ENCODE peak calls at places on chromosomes 4 and X, in six cellular contexts. One of them, this sample, is unnamed.

GRCh38 chr4:80125252-80126177 is 52.5 kb upstream of the ANTXR2 start:
- DNase-seq in pancreas: no peak
- DNase-seq in NCI-H1105: no peak
- DNase-seq in mesenteric fat pad: no peak
- DNase-seq in RKO: peak
- DNase-seq in ELF-1: no peak
- DNase-seq in this sample: no peak

GRCh38 chr4:184568770-184569169 is 80.5 kb downstream of the CASP3 start:
- DNase-seq in pancreas: no peak
- DNase-seq in mesenteric fat pad: no peak
- DNase-seq in RKO: no peak
- DNase-seq in ELF-1: no peak
- DNase-seq in NCI-H1105: no peak
- DNase-seq in this sample: no peak

GRCh38 chr4:151727365-151727764 is 33.4 kb downstream of the GATB start:
- DNase-seq in mesenteric fat pad: no peak
- DNase-seq in ELF-1: no peak
- DNase-seq in pancreas: no peak
- DNase-seq in NCI-H1105: no peak
- DNase-seq in RKO: peak
- DNase-seq in this sample: no peak

GRCh38 chrX:123959281-123960063 is 2.0 kb upstream of the STAG2 start:
- DNase-seq in ELF-1: peak
- DNase-seq in mesenteric fat pad: no peak
- DNase-seq in RKO: peak
- DNase-seq in NCI-H1105: no peak
- DNase-seq in pancreas: peak
- DNase-seq in this sample: peak

GRCh38 chrX:123291623-123292022 is 107.5 kb downstream of the GRIA3 start:
- DNase-seq in pancreas: no peak
- DNase-seq in ELF-1: no peak
- DNase-seq in NCI-H1105: peak
- DNase-seq in RKO: no peak
- DNase-seq in mesenteric fat pad: no peak
- DNase-seq in this sample: no peak

GRCh38 chr4:85762204-85762884 is 287.4 kb downstream of the ARHGAP24 start:
- DNase-seq in pancreas: peak
- DNase-seq in RKO: no peak
- DNase-seq in ELF-1: no peak
- DNase-seq in NCI-H1105: no peak
- DNase-seq in mesenteric fat pad: no peak
- DNase-seq in this sample: no peak

GRCh38 chrX:68440940-68441339 is 7.6 kb upstream of the OPHN1 start:
- DNase-seq in pancreas: peak
- DNase-seq in NCI-H1105: peak
- DNase-seq in RKO: no peak
- DNase-seq in ELF-1: no peak
- DNase-seq in mesenteric fat pad: no peak
- DNase-seq in this sample: peak

GRCh38 chr4:129264008-129264657 is 168.2 kb downstream of the C4orf33 start:
- DNase-seq in ELF-1: no peak
- DNase-seq in NCI-H1105: no peak
- DNase-seq in RKO: peak
- DNase-seq in pancreas: no peak
- DNase-seq in mesenteric fat pad: no peak
- DNase-seq in this sample: no peak

GRCh38 chr4:6965329-6965728 is 55.7 kb downstream of the TBC1D14 start:
- DNase-seq in pancreas: no peak
- DNase-seq in mesenteric fat pad: no peak
- DNase-seq in RKO: no peak
- DNase-seq in NCI-H1105: no peak
- DNase-seq in ELF-1: no peak
- DNase-seq in this sample: no peak

GRCh38 chr4:153467154-153467896 is 1.2 kb downstream of the TMEM131L start:
- DNase-seq in mesenteric fat pad: no peak
- DNase-seq in RKO: peak
- DNase-seq in ELF-1: peak
- DNase-seq in pancreas: peak
- DNase-seq in NCI-H1105: peak
- DNase-seq in this sample: peak

GRCh38 chr4:8846864-8847263 is 24.8 kb downstream of the HMX1 start:
- DNase-seq in NCI-H1105: no peak
- DNase-seq in RKO: no peak
- DNase-seq in ELF-1: peak
- DNase-seq in mesenteric fat pad: peak
- DNase-seq in pancreas: no peak
- DNase-seq in this sample: no peak

GRCh38 chr4:115575851-115576250 is 462.4 kb upstream of the NDST4 start:
- DNase-seq in mesenteric fat pad: no peak
- DNase-seq in pancreas: no peak
- DNase-seq in NCI-H1105: no peak
- DNase-seq in ELF-1: no peak
- DNase-seq in RKO: no peak
- DNase-seq in this sample: no peak

GRCh38 chr4:140308366-140309123 is 64.9 kb upstream of the SCOC start:
- DNase-seq in ELF-1: no peak
- DNase-seq in pancreas: peak
- DNase-seq in mesenteric fat pad: no peak
- DNase-seq in NCI-H1105: peak
- DNase-seq in RKO: peak
- DNase-seq in this sample: no peak

GRCh38 chr4:99847362-99847976 is 30.8 kb downstream of the DAPP1 start:
- DNase-seq in ELF-1: no peak
- DNase-seq in RKO: no peak
- DNase-seq in pancreas: no peak
- DNase-seq in NCI-H1105: no peak
- DNase-seq in mesenteric fat pad: no peak
- DNase-seq in this sample: no peak

GRCh38 chrX:40100141-40100536 is 2.4 kb upstream of the BCOR start:
- DNase-seq in RKO: no peak
- DNase-seq in pancreas: no peak
- DNase-seq in NCI-H1105: no peak
- DNase-seq in ELF-1: peak
- DNase-seq in mesenteric fat pad: no peak
- DNase-seq in this sample: peak

GRCh38 chr4:176834531-176834930 is 41.8 kb upstream of the VEGFC start:
- DNase-seq in ELF-1: no peak
- DNase-seq in NCI-H1105: no peak
- DNase-seq in RKO: no peak
- DNase-seq in mesenteric fat pad: no peak
- DNase-seq in pancreas: no peak
- DNase-seq in this sample: no peak

GRCh38 chr4:183411291-183411861 is 33.1 kb upstream of the CDKN2AIP start:
- DNase-seq in RKO: no peak
- DNase-seq in ELF-1: no peak
- DNase-seq in NCI-H1105: no peak
- DNase-seq in mesenteric fat pad: peak
- DNase-seq in pancreas: no peak
- DNase-seq in this sample: no peak

GRCh38 chrX:134512566-134512965 is 52.6 kb downstream of the HPRT1 start:
- DNase-seq in mesenteric fat pad: no peak
- DNase-seq in pancreas: no peak
- DNase-seq in NCI-H1105: no peak
- DNase-seq in ELF-1: peak
- DNase-seq in RKO: peak
- DNase-seq in this sample: no peak

GRCh38 chrX:22686138-22686541 is 313.6 kb upstream of the DDX53 start:
- DNase-seq in RKO: no peak
- DNase-seq in mesenteric fat pad: no peak
- DNase-seq in ELF-1: no peak
- DNase-seq in pancreas: no peak
- DNase-seq in NCI-H1105: peak
- DNase-seq in this sample: peak

GRCh38 chrX:102546818-102547493 is 30.4 kb upstream of the TMSB15A start:
- DNase-seq in pancreas: no peak
- DNase-seq in ELF-1: peak
- DNase-seq in mesenteric fat pad: no peak
- DNase-seq in RKO: no peak
- DNase-seq in NCI-H1105: peak
- DNase-seq in this sample: peak

GRCh38 chr4:123088521-123088920 is 166.1 kb upstream of the NUDT6 start:
- DNase-seq in NCI-H1105: no peak
- DNase-seq in pancreas: no peak
- DNase-seq in ELF-1: no peak
- DNase-seq in RKO: no peak
- DNase-seq in mesenteric fat pad: no peak
- DNase-seq in this sample: no peak

GRCh38 chr4:99462875-99463464 is 27.8 kb upstream of the ADH7 start:
- DNase-seq in NCI-H1105: no peak
- DNase-seq in mesenteric fat pad: no peak
- DNase-seq in RKO: peak
- DNase-seq in pancreas: peak
- DNase-seq in ELF-1: peak
- DNase-seq in this sample: peak

GRCh38 chr4:107689912-107690587 is 30.0 kb downstream of the PAPSS1 start:
- DNase-seq in pancreas: no peak
- DNase-seq in mesenteric fat pad: no peak
- DNase-seq in NCI-H1105: no peak
- DNase-seq in ELF-1: no peak
- DNase-seq in RKO: peak
- DNase-seq in this sample: no peak

GRCh38 chr4:5120468-5120867 is 69.2 kb downstream of the STK32B start:
- DNase-seq in mesenteric fat pad: no peak
- DNase-seq in ELF-1: no peak
- DNase-seq in NCI-H1105: no peak
- DNase-seq in pancreas: no peak
- DNase-seq in RKO: no peak
- DNase-seq in this sample: no peak

GRCh38 chr4:95141376-95141775 is 383.6 kb downstream of the BMPR1B start:
- DNase-seq in mesenteric fat pad: no peak
- DNase-seq in RKO: no peak
- DNase-seq in NCI-H1105: no peak
- DNase-seq in pancreas: no peak
- DNase-seq in ELF-1: no peak
- DNase-seq in this sample: no peak

GRCh38 chrX:39204349-39204748 is 403.1 kb downstream of the MID1IP1 start:
- DNase-seq in NCI-H1105: no peak
- DNase-seq in pancreas: no peak
- DNase-seq in ELF-1: no peak
- DNase-seq in RKO: no peak
- DNase-seq in mesenteric fat pad: no peak
- DNase-seq in this sample: no peak

GRCh38 chr4:108849611-108850406 is 87.0 kb upstream of the ETNPPL start:
- DNase-seq in RKO: no peak
- DNase-seq in mesenteric fat pad: no peak
- DNase-seq in NCI-H1105: no peak
- DNase-seq in ELF-1: peak
- DNase-seq in pancreas: no peak
- DNase-seq in this sample: no peak

GRCh38 chrX:21383546-21383945 is 9.3 kb downstream of the CNKSR2 start:
- DNase-seq in ELF-1: no peak
- DNase-seq in pancreas: no peak
- DNase-seq in mesenteric fat pad: no peak
- DNase-seq in NCI-H1105: no peak
- DNase-seq in RKO: no peak
- DNase-seq in this sample: no peak

GRCh38 chrX:96102997-96103396 is 581.6 kb upstream of the DIAPH2 start:
- DNase-seq in NCI-H1105: no peak
- DNase-seq in RKO: no peak
- DNase-seq in ELF-1: no peak
- DNase-seq in pancreas: no peak
- DNase-seq in mesenteric fat pad: no peak
- DNase-seq in this sample: peak

GRCh38 chr4:4248885-4249203 is 821 bp upstream of the TMEM128 start:
- DNase-seq in ELF-1: no peak
- DNase-seq in pancreas: no peak
- DNase-seq in mesenteric fat pad: peak
- DNase-seq in NCI-H1105: no peak
- DNase-seq in RKO: peak
- DNase-seq in this sample: no peak

GRCh38 chr4:7844247-7844991 is 95.2 kb downstream of the AFAP1 start:
- DNase-seq in pancreas: peak
- DNase-seq in RKO: peak
- DNase-seq in NCI-H1105: no peak
- DNase-seq in ELF-1: peak
- DNase-seq in mesenteric fat pad: no peak
- DNase-seq in this sample: peak

GRCh38 chr4:71595576-71596108 is 188.2 kb downstream of the GC start:
- DNase-seq in ELF-1: no peak
- DNase-seq in RKO: no peak
- DNase-seq in NCI-H1105: peak
- DNase-seq in pancreas: no peak
- DNase-seq in mesenteric fat pad: no peak
- DNase-seq in this sample: no peak

GRCh38 chrX:20523626-20524312 is 257.1 kb upstream of the RPS6KA3 start:
- DNase-seq in ELF-1: no peak
- DNase-seq in pancreas: no peak
- DNase-seq in RKO: no peak
- DNase-seq in NCI-H1105: no peak
- DNase-seq in mesenteric fat pad: no peak
- DNase-seq in this sample: no peak

GRCh38 chr4:37737456-37737855 is 51.3 kb upstream of the RELL1 start:
- DNase-seq in mesenteric fat pad: no peak
- DNase-seq in pancreas: no peak
- DNase-seq in RKO: peak
- DNase-seq in NCI-H1105: no peak
- DNase-seq in ELF-1: no peak
- DNase-seq in this sample: no peak

GRCh38 chr4:88582493-88582892 is 9.8 kb upstream of the HERC3 start:
- DNase-seq in mesenteric fat pad: no peak
- DNase-seq in NCI-H1105: no peak
- DNase-seq in pancreas: no peak
- DNase-seq in RKO: no peak
- DNase-seq in ELF-1: no peak
- DNase-seq in this sample: no peak

GRCh38 chr4:1511441-1512041 is 105.3 kb upstream of the NKX1-1 start:
- DNase-seq in mesenteric fat pad: no peak
- DNase-seq in RKO: peak
- DNase-seq in pancreas: peak
- DNase-seq in NCI-H1105: no peak
- DNase-seq in ELF-1: peak
- DNase-seq in this sample: peak

GRCh38 chr4:84238247-84239090 is 260.6 kb downstream of the NKX6-1 start:
- DNase-seq in NCI-H1105: no peak
- DNase-seq in RKO: no peak
- DNase-seq in pancreas: no peak
- DNase-seq in ELF-1: no peak
- DNase-seq in mesenteric fat pad: no peak
- DNase-seq in this sample: no peak

GRCh38 chr4:2512396-2513135 is 23.9 kb upstream of the FAM193A start:
- DNase-seq in pancreas: no peak
- DNase-seq in RKO: no peak
- DNase-seq in NCI-H1105: no peak
- DNase-seq in mesenteric fat pad: no peak
- DNase-seq in ELF-1: no peak
- DNase-seq in this sample: no peak

GRCh38 chr4:3388461-3389185 is 53.1 kb upstream of the HGFAC start:
- DNase-seq in RKO: peak
- DNase-seq in mesenteric fat pad: no peak
- DNase-seq in NCI-H1105: no peak
- DNase-seq in ELF-1: no peak
- DNase-seq in pancreas: no peak
- DNase-seq in this sample: peak

This sample was measured in thyroid gland.